ENCODE peak calls at places on chromosomes 4 and X, in ten cellular contexts. R, H, V, P, D, B, S, K, X and U are unnamed samples.

GRCh38 chrX:101686574-101686973 is 26.9 kb upstream of the ARMCX2 start:
- DNase-seq in R (no peak), H (no peak), V (no peak), P (no peak), D (no peak), B (peak; percentile 14), S (no peak), K (no peak), X (no peak), U (no peak)

GRCh38 chrX:118251251-118251650 is 94.7 kb upstream of the WDR44 start:
- DNase-seq in R (no peak), H (peak; percentile 35), V (no peak), P (no peak), D (no peak), B (no peak), S (no peak), K (no peak), X (peak; percentile 46), U (no peak)

GRCh38 chr4:48241731-48242130 is 27.9 kb downstream of the TEC start:
- DNase-seq in R (no peak), H (no peak), V (no peak), P (no peak), D (no peak), B (no peak), S (no peak), K (no peak), X (no peak), U (no peak)

GRCh38 chrX:38817004-38817703 is 15.9 kb downstream of the MID1IP1 start:
- DNase-seq in R (no peak), H (no peak), V (peak; percentile 48), P (no peak), D (peak; percentile 63), B (peak; percentile 42), S (peak; percentile 12), K (peak; percentile 26), X (peak; percentile 43), U (peak; percentile 6)

GRCh38 chr4:173171098-173171497 is 2.5 kb downstream of the GALNT7 start:
- DNase-seq in R (no peak), H (peak; percentile 42), V (peak; percentile 37), P (no peak), D (no peak), B (peak; percentile 64), S (peak; percentile 25), K (no peak), X (peak; percentile 64), U (peak; percentile 62)

GRCh38 chrX:106203315-106203714 is 35.2 kb downstream of the PWWP3B start:
- DNase-seq in R (no peak), H (peak; percentile 9), V (no peak), P (no peak), D (no peak), B (no peak), S (no peak), K (no peak), X (no peak), U (peak; percentile 30)

GRCh38 chr4:111937368-111937767 is 207.9 kb upstream of the FAM241A start:
- DNase-seq in R (no peak), H (peak; percentile 63), V (peak; percentile 37), P (peak; percentile 14), D (no peak), B (peak; percentile 47), S (peak; percentile 54), K (no peak), X (peak; percentile 36), U (peak; percentile 72)

GRCh38 chr4:187071896-187072295 is 348.2 kb upstream of the FAT1 start:
- DNase-seq in R (no peak), H (no peak), V (no peak), P (no peak), D (no peak), B (no peak), S (peak; percentile 10), K (no peak), X (no peak), U (no peak)

GRCh38 chr4:155241225-155241624 is 32.8 kb downstream of the NPY2R start:
- DNase-seq in R (no peak), H (no peak), V (no peak), P (no peak), D (no peak), B (no peak), S (no peak), K (no peak), X (no peak), U (no peak)

GRCh38 chr4:48939785-48940184 is 33.2 kb upstream of the OCIAD2 start:
- DNase-seq in R (peak; percentile 19), H (peak; percentile 91), V (peak; percentile 30), P (peak; percentile 50), D (no peak), B (no peak), S (no peak), K (no peak), X (peak; percentile 95), U (peak; percentile 95)

GRCh38 chr4:21801661-21802355 is 146.8 kb downstream of the KCNIP4 start:
- DNase-seq in R (no peak), H (no peak), V (no peak), P (no peak), D (no peak), B (no peak), S (no peak), K (no peak), X (peak; percentile 63), U (no peak)

GRCh38 chrX:48899078-48899410 is 1.3 kb downstream of the PQBP1 start:
- DNase-seq in R (no peak), H (no peak), V (no peak), P (no peak), D (no peak), B (no peak), S (no peak), K (no peak), X (no peak), U (no peak)

GRCh38 chr4:5972571-5972970 is 45.7 kb downstream of the C4orf50 start:
- DNase-seq in R (no peak), H (no peak), V (no peak), P (no peak), D (no peak), B (no peak), S (no peak), K (no peak), X (no peak), U (no peak)
- TF ChIP-seq CTCF in R (no peak), H (no peak), V (no peak), P (no peak), D (no peak), B (no peak), S (no peak), K (no peak), X (no peak), U (no peak)

GRCh38 chrX:153926594-153926862 is 464 bp upstream of the ARHGAP4 start:
- DNase-seq in R (no peak), H (no peak), V (no peak), P (no peak), D (no peak), B (peak; percentile 55), S (no peak), K (no peak), X (no peak), U (no peak)
- H3K4me3 ChIP-seq in R (peak overlapping the region; percentile 27), H (no peak overlapping the region), V (no peak overlapping the region), P (no peak overlapping the region), D (peak overlapping the region; percentile 63), B (peak overlapping the region; percentile 65), S (no peak overlapping the region), K (peak overlapping the region; percentile 87), X (no peak overlapping the region), U (no peak overlapping the region)

GRCh38 chr4:61614256-61614655 is 414.1 kb downstream of the ADGRL3 start:
- DNase-seq in R (no peak), H (peak; percentile 36), V (no peak), P (no peak), D (no peak), B (no peak), S (no peak), K (no peak), X (peak; percentile 48), U (peak; percentile 46)

GRCh38 chr4:61619528-61619927 is 419.4 kb downstream of the ADGRL3 start:
- DNase-seq in R (no peak), H (no peak), V (no peak), P (no peak), D (no peak), B (peak; percentile 52), S (no peak), K (no peak), X (no peak), U (no peak)
- TF ChIP-seq CTCF in R (no peak), H (no peak), V (peak; percentile 13), P (no peak), D (no peak), B (peak; percentile 47), S (peak; percentile 9), K (no peak), X (no peak), U (peak; percentile 33)

GRCh38 chr4:76624271-76624681 is 189.2 kb downstream of the SHROOM3 start:
- DNase-seq in R (peak; percentile 71), H (peak; percentile 94), V (peak; percentile 72), P (peak; percentile 79), D (no peak), B (peak; percentile 74), S (no peak), K (no peak), X (peak; percentile 93), U (peak; percentile 75)
- H3K4me3 ChIP-seq in R (no peak overlapping the region), H (no peak overlapping the region), V (no peak overlapping the region), P (no peak overlapping the region), D (no peak overlapping the region), B (peak overlapping the region; percentile 25), S (no peak overlapping the region), K (no peak overlapping the region), X (no peak overlapping the region), U (no peak overlapping the region)

DNA sequence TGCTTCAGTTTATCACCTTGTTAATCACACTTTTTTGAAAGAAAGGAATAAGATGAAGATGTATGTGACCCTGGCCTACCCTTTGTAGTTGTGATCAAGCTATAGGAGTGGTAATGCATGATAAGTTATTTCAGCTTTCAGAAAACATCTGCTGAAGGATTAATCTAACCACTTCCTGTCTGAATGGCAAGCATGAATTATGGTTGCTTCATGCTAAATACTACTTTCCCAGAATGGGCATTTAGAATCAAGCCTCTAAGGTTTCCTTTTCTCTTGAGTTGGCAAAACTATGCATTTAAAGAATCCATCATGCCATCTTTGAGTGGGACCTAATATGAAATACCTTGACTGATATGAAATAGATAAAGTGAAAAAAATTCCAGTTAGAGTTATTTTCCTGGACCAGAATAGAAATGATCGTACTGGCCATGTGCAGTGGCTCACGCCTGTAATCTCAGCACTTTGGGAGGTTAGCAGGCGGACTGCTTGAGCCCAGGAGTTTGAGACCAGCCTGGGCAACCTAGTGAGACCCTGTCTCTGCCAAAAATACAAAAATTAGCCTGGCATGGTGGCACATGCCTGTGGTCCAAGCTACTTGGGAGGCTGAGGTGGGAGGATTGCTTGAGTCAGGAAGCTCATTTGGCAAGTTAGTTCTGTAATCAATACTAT is 59.1 kb downstream of the ANXA3 start:
- DNase-seq in R (no peak), H (no peak), V (no peak), P (no peak), D (no peak), B (no peak), S (no peak), K (no peak), X (peak; percentile 50), U (no peak)
- TF ChIP-seq CTCF in R (no peak), H (no peak), V (no peak), P (no peak), D (no peak), B (no peak), S (no peak), K (no peak), X (no peak), U (no peak)